ENCODE peak calls at places on chromosomes 1 and 21, in ten cellular contexts. H is stimulated activated CD4-positive, alpha-beta T cell treated with anti-CD3 and anti-CD28 coated beads, Interleukin-12 subunit alpha, Interleukin-12 subunit beta, amount 100 ng/mL, for 48 hours; M is T-helper 1 cell; W is HuH-7.5; J is H54; F is activated CD8-positive, alpha-beta memory T cell treated with anti-CD3 and anti-CD28 coated beads for 48 hours; A is colonic mucosa; Q is head of caudate nucleus; X is activated CD4-positive, CD25-positive, alpha-beta regulatory T cell; Z is RCC 7860. U is an unnamed sample.

GRCh38 chr1:230745071-230745470 is 2.1 kb upstream of the CAPN9 start:
- DNase-seq in M (no peak), Q (no peak), W (no peak), X (no peak), J (no peak), A (no peak), F (no peak), H (no peak), Z (no peak), U (no peak)

GRCh38 chr21:32916522-32917099 is 109.1 kb upstream of the OLIG2 start:
- DNase-seq in J (no peak), X (no peak), A (no peak), F (no peak), H (no peak), W (no peak), M (no peak), Q (no peak), Z (no peak), U (no peak)

GRCh38 chr1:86155807-86156561 is 588 bp downstream of the COL24A1 start:
- DNase-seq in J (no peak), Z (no peak), W (no peak), X (no peak), Q (no peak), F (no peak), A (peak), H (no peak), M (no peak), U (no peak)

GRCh38 chr21:39159342-39160063 is 23.7 kb downstream of the PSMG1 start:
- DNase-seq in M (no peak), J (no peak), F (no peak), Q (no peak), W (no peak), H (no peak), X (no peak), A (no peak), Z (no peak), U (no peak)

GRCh38 chr1:55955237-55955636 is 624.1 kb downstream of the PLPP3 start:
- DNase-seq in Q (no peak), Z (peak), M (no peak), H (no peak), J (peak), F (no peak), A (no peak), X (no peak), W (no peak), U (no peak)

GRCh38 chr1:206895837-206896242 is 1.4 kb upstream of the IL24 start:
- DNase-seq in W (no peak), A (no peak), Q (no peak), J (no peak), M (no peak), H (no peak), X (no peak), Z (no peak), F (no peak), U (peak)

GRCh38 chr1:214416417-214417212 is 134.8 kb downstream of the PTPN14 start:
- DNase-seq in M (no peak), Z (peak), Q (no peak), H (no peak), J (no peak), A (no peak), F (no peak), X (no peak), W (no peak), U (no peak)

GRCh38 chr1:40851643-40852042 is 10.5 kb downstream of the CITED4 start:
- DNase-seq in A (no peak), J (no peak), Z (no peak), M (no peak), F (no peak), W (no peak), H (no peak), X (no peak), Q (no peak), U (no peak)

GRCh38 chr1:24351918-24352637 is 32.9 kb downstream of the GRHL3 start:
- DNase-seq in M (no peak), A (no peak), Z (peak), Q (no peak), H (peak), X (no peak), W (no peak), F (no peak), J (no peak), U (no peak)

GRCh38 chr1:36323636-36324321 is at the start of gene EVA1B:
- DNase-seq in Z (peak), F (no peak), W (peak), J (no peak), M (no peak), X (peak), H (peak), A (peak), Q (no peak), U (peak)

GRCh38 chr1:108038837-108039236 is 73.9 kb upstream of the VAV3 start:
- DNase-seq in X (no peak), M (no peak), W (no peak), F (no peak), H (no peak), J (no peak), Z (no peak), A (no peak), Q (no peak), U (no peak)

GRCh38 chr1:85200367-85200869 is 398 bp downstream of the SYDE2 start:
- DNase-seq in H (no peak), Z (peak), A (peak), W (peak), F (peak), X (no peak), J (peak), M (no peak), Q (no peak), U (peak)

GRCh38 chr1:43883321-43883720 is 50.3 kb upstream of the ARTN start:
- DNase-seq in Z (no peak), A (peak), W (no peak), H (no peak), F (no peak), X (no peak), Q (no peak), J (no peak), M (no peak), U (no peak)

GRCh38 chr1:189673223-189673622 is 804.4 kb downstream of the BRINP3 start:
- DNase-seq in M (no peak), A (no peak), F (no peak), Z (no peak), Q (no peak), X (no peak), W (no peak), H (no peak), J (no peak), U (no peak)

GRCh38 chr1:117616356-117616755 is 10.5 kb downstream of the TENT5C start:
- DNase-seq in A (peak), Z (no peak), M (no peak), J (no peak), Q (no peak), X (no peak), F (no peak), H (no peak), W (no peak), U (no peak)

GRCh38 chr1:99786751-99787501 is 20.5 kb upstream of the FRRS1 start:
- DNase-seq in Q (no peak), A (no peak), Z (no peak), H (no peak), F (no peak), X (no peak), J (no peak), M (no peak), W (no peak), U (no peak)

GRCh38 chr1:194341587-194341986 is 1155.2 kb upstream of the B3GALT2 start:
- DNase-seq in J (no peak), H (no peak), F (no peak), Z (no peak), M (no peak), Q (no peak), A (no peak), X (no peak), W (no peak), U (no peak)

GRCh38 chr1:112388436-112388835 is 7.6 kb upstream of the CTTNBP2NL start:
- DNase-seq in X (no peak), H (no peak), A (no peak), F (no peak), J (no peak), Z (no peak), Q (no peak), M (no peak), W (no peak), U (no peak)